ENCODE peak calls at places on chromosome 11, in nine cellular contexts. One of them, this sample, is unnamed.

GRCh38 chr11:86811637-86812321 is 11.4 kb downstream of the PRSS23 start:
- DNase-seq in HCT116: peak
- DNase-seq in fibroblast of lung: peak
- DNase-seq in GM23338: peak
- DNase-seq in neural progenitor cell: peak
- DNase-seq in MM.1S: no peak
- DNase-seq in DND-41: no peak
- DNase-seq in PC-3: peak
- DNase-seq in PC-9: peak
- DNase-seq in this sample: peak

GRCh38 chr11:70364198-70364597 is 34.1 kb upstream of the CTTN start:
- DNase-seq in fibroblast of lung: peak
- DNase-seq in HCT116: no peak
- DNase-seq in PC-3: no peak
- DNase-seq in neural progenitor cell: no peak
- DNase-seq in DND-41: no peak
- DNase-seq in MM.1S: no peak
- DNase-seq in GM23338: no peak
- DNase-seq in PC-9: no peak
- DNase-seq in this sample: no peak

GRCh38 chr11:64321533-64321932 is 3.6 kb downstream of the PRDX5 start:
- DNase-seq in neural progenitor cell: no peak
- DNase-seq in PC-3: peak
- DNase-seq in fibroblast of lung: peak
- DNase-seq in DND-41: no peak
- DNase-seq in MM.1S: no peak
- DNase-seq in HCT116: no peak
- DNase-seq in PC-9: peak
- DNase-seq in GM23338: no peak
- DNase-seq in this sample: peak

GRCh38 chr11:32891657-32892354 is 805 bp upstream of the QSER1 start:
- DNase-seq in GM23338: peak
- DNase-seq in MM.1S: no peak
- DNase-seq in PC-9: no peak
- DNase-seq in fibroblast of lung: peak
- DNase-seq in PC-3: peak
- DNase-seq in neural progenitor cell: no peak
- DNase-seq in DND-41: no peak
- DNase-seq in HCT116: no peak
- DNase-seq in this sample: peak

GRCh38 chr11:3169952-3170755 is 5.0 kb upstream of the OSBPL5 start:
- DNase-seq in PC-3: peak
- DNase-seq in fibroblast of lung: no peak
- DNase-seq in neural progenitor cell: no peak
- DNase-seq in PC-9: no peak
- DNase-seq in GM23338: no peak
- DNase-seq in DND-41: peak
- DNase-seq in HCT116: no peak
- DNase-seq in MM.1S: no peak
- DNase-seq in this sample: no peak

GRCh38 chr11:65115361-65116082 is 2.0 kb downstream of the ZNHIT2 start:
- DNase-seq in GM23338: no peak
- DNase-seq in MM.1S: no peak
- DNase-seq in fibroblast of lung: no peak
- DNase-seq in DND-41: no peak
- DNase-seq in neural progenitor cell: no peak
- DNase-seq in PC-9: no peak
- DNase-seq in HCT116: no peak
- DNase-seq in PC-3: no peak
- DNase-seq in this sample: no peak

GRCh38 chr11:1060885-1061616 is 13.6 kb upstream of the MUC2 start:
- DNase-seq in HCT116: peak
- DNase-seq in PC-9: peak
- DNase-seq in PC-3: peak
- DNase-seq in fibroblast of lung: peak
- DNase-seq in neural progenitor cell: no peak
- DNase-seq in MM.1S: no peak
- DNase-seq in DND-41: no peak
- DNase-seq in GM23338: no peak
- DNase-seq in this sample: peak

GRCh38 chr11:7604331-7604973 is 68.8 kb downstream of the CYB5R2 start:
- DNase-seq in DND-41: no peak
- DNase-seq in fibroblast of lung: no peak
- DNase-seq in PC-9: peak
- DNase-seq in MM.1S: no peak
- DNase-seq in HCT116: no peak
- DNase-seq in neural progenitor cell: no peak
- DNase-seq in PC-3: no peak
- DNase-seq in GM23338: no peak
- DNase-seq in this sample: no peak

GRCh38 chr11:103961010-103961409 is 75.4 kb upstream of the DDI1 start:
- DNase-seq in PC-9: no peak
- DNase-seq in GM23338: no peak
- DNase-seq in neural progenitor cell: no peak
- DNase-seq in HCT116: no peak
- DNase-seq in DND-41: no peak
- DNase-seq in MM.1S: no peak
- DNase-seq in PC-3: peak
- DNase-seq in fibroblast of lung: peak
- DNase-seq in this sample: peak

GRCh38 chr11:65883786-65884715 is 4.2 kb downstream of the FIBP start:
- DNase-seq in MM.1S: no peak
- DNase-seq in GM23338: no peak
- DNase-seq in fibroblast of lung: no peak
- DNase-seq in HCT116: no peak
- DNase-seq in neural progenitor cell: no peak
- DNase-seq in DND-41: no peak
- DNase-seq in PC-3: no peak
- DNase-seq in PC-9: no peak
- DNase-seq in this sample: no peak

GRCh38 chr11:120179071-120179672 is 31.7 kb upstream of the OAF start:
- DNase-seq in HCT116: no peak
- DNase-seq in PC-9: no peak
- DNase-seq in GM23338: no peak
- DNase-seq in PC-3: no peak
- DNase-seq in neural progenitor cell: no peak
- DNase-seq in DND-41: no peak
- DNase-seq in MM.1S: no peak
- DNase-seq in fibroblast of lung: peak
- DNase-seq in this sample: no peak

GRCh38 chr11:121221801-121222200 is 70.8 kb upstream of the SC5D start:
- DNase-seq in PC-9: no peak
- DNase-seq in DND-41: no peak
- DNase-seq in GM23338: no peak
- DNase-seq in HCT116: no peak
- DNase-seq in neural progenitor cell: no peak
- DNase-seq in fibroblast of lung: no peak
- DNase-seq in MM.1S: no peak
- DNase-seq in PC-3: no peak
- DNase-seq in this sample: no peak

GRCh38 chr11:69138265-69138664 is 17.5 kb upstream of the SMIM38 start:
- DNase-seq in fibroblast of lung: peak
- DNase-seq in neural progenitor cell: no peak
- DNase-seq in PC-3: peak
- DNase-seq in HCT116: peak
- DNase-seq in MM.1S: no peak
- DNase-seq in GM23338: no peak
- DNase-seq in PC-9: peak
- DNase-seq in DND-41: no peak
- DNase-seq in this sample: peak

GRCh38 chr11:72088076-72088806 is 7.6 kb downstream of the LRRC51 start:
- DNase-seq in fibroblast of lung: no peak
- DNase-seq in neural progenitor cell: no peak
- DNase-seq in MM.1S: no peak
- DNase-seq in HCT116: no peak
- DNase-seq in PC-9: no peak
- DNase-seq in GM23338: no peak
- DNase-seq in PC-3: no peak
- DNase-seq in DND-41: no peak
- DNase-seq in this sample: no peak

GRCh38 chr11:133605493-133605892 is 73.2 kb upstream of the OPCML start:
- DNase-seq in neural progenitor cell: no peak
- DNase-seq in MM.1S: no peak
- DNase-seq in DND-41: no peak
- DNase-seq in PC-3: no peak
- DNase-seq in HCT116: no peak
- DNase-seq in PC-9: no peak
- DNase-seq in GM23338: no peak
- DNase-seq in fibroblast of lung: no peak
- DNase-seq in this sample: no peak
- H2AFZ ChIP-seq in neural progenitor cell: no peak
- H2AFZ ChIP-seq in MM.1S: no peak
- H2AFZ ChIP-seq in DND-41: no peak
- H2AFZ ChIP-seq in PC-3: no peak
- H2AFZ ChIP-seq in HCT116: no peak
- H2AFZ ChIP-seq in PC-9: no peak
- H2AFZ ChIP-seq in GM23338: peak
- H2AFZ ChIP-seq in fibroblast of lung: no peak
- H2AFZ ChIP-seq in this sample: no peak

GRCh38 chr11:9002920-9003572 is 755 bp downstream of the NRIP3 start:
- DNase-seq in PC-9: no peak
- DNase-seq in fibroblast of lung: no peak
- DNase-seq in PC-3: no peak
- DNase-seq in neural progenitor cell: no peak
- DNase-seq in DND-41: no peak
- DNase-seq in GM23338: peak
- DNase-seq in MM.1S: no peak
- DNase-seq in HCT116: no peak
- DNase-seq in this sample: no peak

GRCh38 chr11:9005087-9005486 is 1.3 kb upstream of the NRIP3 start:
- DNase-seq in PC-3: no peak
- DNase-seq in GM23338: no peak
- DNase-seq in PC-9: no peak
- DNase-seq in fibroblast of lung: no peak
- DNase-seq in HCT116: no peak
- DNase-seq in MM.1S: no peak
- DNase-seq in neural progenitor cell: no peak
- DNase-seq in DND-41: no peak
- DNase-seq in this sample: no peak

GRCh38 chr11:9004310-9004945 is 627 bp upstream of the NRIP3 start:
- DNase-seq in DND-41: no peak
- DNase-seq in GM23338: peak
- DNase-seq in PC-9: no peak
- DNase-seq in HCT116: no peak
- DNase-seq in MM.1S: no peak
- DNase-seq in fibroblast of lung: no peak
- DNase-seq in neural progenitor cell: peak
- DNase-seq in PC-3: no peak
- DNase-seq in this sample: no peak

GRCh38 chr11:9001736-9002135 is 2.1 kb downstream of the NRIP3 start:
- DNase-seq in HCT116: peak
- DNase-seq in DND-41: no peak
- DNase-seq in MM.1S: no peak
- DNase-seq in PC-3: peak
- DNase-seq in PC-9: no peak
- DNase-seq in neural progenitor cell: no peak
- DNase-seq in GM23338: no peak
- DNase-seq in fibroblast of lung: peak
- DNase-seq in this sample: peak

DNA sequence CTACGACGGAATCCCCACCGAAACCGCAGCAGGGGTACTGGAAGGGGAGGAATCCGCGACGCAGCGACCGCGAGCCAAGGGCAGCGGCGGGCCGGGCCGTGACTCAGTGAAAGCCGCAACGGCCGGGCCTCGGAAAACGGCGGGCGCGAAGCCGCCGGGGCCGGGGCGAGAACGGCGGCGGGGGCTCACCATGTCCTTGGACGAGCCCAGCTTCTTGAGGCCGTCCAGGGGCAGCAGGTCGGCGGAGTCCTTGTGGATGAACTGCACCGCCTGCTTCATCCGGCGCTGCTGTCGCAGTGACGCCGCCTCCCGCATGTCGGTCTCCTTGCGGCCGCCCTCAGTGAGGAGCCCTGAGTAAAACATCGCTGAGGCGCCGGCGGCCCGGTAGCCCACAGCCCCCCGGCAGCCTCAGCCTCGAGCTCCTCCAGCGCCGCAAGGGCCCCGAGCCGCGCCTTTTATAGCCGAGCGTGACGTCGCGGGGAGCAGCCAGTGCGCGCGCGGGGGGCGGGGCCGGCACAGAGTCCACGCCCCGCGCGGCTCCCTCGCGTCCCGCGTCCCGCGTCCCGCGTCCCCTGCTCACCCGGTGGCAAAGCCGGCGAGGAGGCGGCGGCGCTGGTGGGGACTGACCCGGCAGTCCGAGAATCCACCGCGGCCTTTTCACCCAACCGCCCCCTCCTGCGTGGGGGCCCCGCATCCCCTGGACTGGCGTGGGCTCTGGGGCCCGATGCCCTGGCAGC is at the start of gene NRIP3:
- DNase-seq in HCT116: no peak
- DNase-seq in GM23338: peak
- DNase-seq in PC-3: no peak
- DNase-seq in PC-9: peak
- DNase-seq in fibroblast of lung: peak
- DNase-seq in MM.1S: no peak
- DNase-seq in DND-41: peak
- DNase-seq in neural progenitor cell: peak
- DNase-seq in this sample: peak
- TF ChIP-seq EZH2 in HCT116: no peak
- TF ChIP-seq EZH2 in GM23338: peak
- TF ChIP-seq EZH2 in PC-3: no peak
- TF ChIP-seq EZH2 in PC-9: no peak
- TF ChIP-seq EZH2 in fibroblast of lung: no peak
- TF ChIP-seq EZH2 in MM.1S: no peak
- TF ChIP-seq EZH2 in DND-41: no peak
- TF ChIP-seq EZH2 in neural progenitor cell: peak
- TF ChIP-seq EZH2 in this sample: no peak

GRCh38 chr11:30316237-30316636 is 6.7 kb upstream of the ARL14EP start:
- DNase-seq in MM.1S: no peak
- DNase-seq in GM23338: no peak
- DNase-seq in fibroblast of lung: peak
- DNase-seq in PC-9: no peak
- DNase-seq in DND-41: no peak
- DNase-seq in HCT116: no peak
- DNase-seq in PC-3: no peak
- DNase-seq in neural progenitor cell: no peak
- DNase-seq in this sample: no peak
- H3K27ac ChIP-seq in MM.1S: no peak
- H3K27ac ChIP-seq in GM23338: no peak
- H3K27ac ChIP-seq in fibroblast of lung: no peak
- H3K27ac ChIP-seq in PC-9: no peak
- H3K27ac ChIP-seq in DND-41: no peak
- H3K27ac ChIP-seq in HCT116: no peak
- H3K27ac ChIP-seq in PC-3: no peak
- H3K27ac ChIP-seq in neural progenitor cell: no peak
- H3K27ac ChIP-seq in this sample: no peak

DNA sequence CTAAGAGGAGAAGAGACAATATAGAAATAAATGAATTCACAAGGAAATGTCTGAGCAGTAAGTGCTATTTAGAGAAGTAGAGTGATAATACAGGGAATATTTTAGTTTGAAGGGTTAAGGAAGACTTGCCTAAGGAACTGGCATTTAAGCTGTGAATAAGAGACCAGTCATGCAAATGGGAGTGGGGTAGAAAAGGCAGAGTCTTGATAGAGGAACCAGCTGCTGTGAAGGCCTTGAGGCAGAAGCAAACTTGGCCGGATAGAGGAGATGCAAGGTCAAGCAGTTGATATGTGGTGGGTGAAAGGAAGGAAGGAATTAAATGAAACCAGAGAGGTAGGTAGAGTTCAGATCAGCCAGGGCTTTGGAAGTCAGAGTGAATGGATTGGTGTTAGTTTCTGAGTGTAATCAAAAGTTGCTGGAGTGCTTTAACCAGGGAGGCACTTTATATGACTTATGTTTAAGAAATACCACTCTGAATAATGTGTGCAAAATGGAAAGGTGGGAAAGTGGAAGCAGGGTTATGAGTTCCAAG is 198.4 kb upstream of the SESN3 start:
- DNase-seq in PC-9: no peak
- DNase-seq in HCT116: no peak
- DNase-seq in DND-41: no peak
- DNase-seq in fibroblast of lung: no peak
- DNase-seq in GM23338: no peak
- DNase-seq in neural progenitor cell: no peak
- DNase-seq in MM.1S: no peak
- DNase-seq in PC-3: no peak
- DNase-seq in this sample: no peak
- H2AFZ ChIP-seq in PC-9: no peak
- H2AFZ ChIP-seq in HCT116: no peak
- H2AFZ ChIP-seq in DND-41: no peak
- H2AFZ ChIP-seq in fibroblast of lung: no peak
- H2AFZ ChIP-seq in GM23338: peak
- H2AFZ ChIP-seq in neural progenitor cell: no peak
- H2AFZ ChIP-seq in MM.1S: no peak
- H2AFZ ChIP-seq in PC-3: no peak
- H2AFZ ChIP-seq in this sample: no peak